ENCODE peak calls at places on chromosomes 13 and 19, in nine cellular contexts. One of them, this sample, is unnamed.

GRCh38 chr19:37309834-37310575 is 60.9 kb upstream of the ZNF527 start:
- DNase-seq in Karpas-422: peak; percentile 54
- DNase-seq in body of pancreas: no peak
- DNase-seq in mucosa of descending colon: no peak
- DNase-seq in aorta: no peak
- DNase-seq in A673: no peak
- DNase-seq in pancreas: no peak
- DNase-seq in kidney epithelial cell: no peak
- DNase-seq in IMR-90: no peak
- DNase-seq in this sample: no peak

GRCh38 chr19:32566246-32566830 is 14.7 kb upstream of the PDCD5 start:
- DNase-seq in Karpas-422: no peak
- DNase-seq in body of pancreas: no peak
- DNase-seq in mucosa of descending colon: no peak
- DNase-seq in aorta: no peak
- DNase-seq in A673: no peak
- DNase-seq in pancreas: no peak
- DNase-seq in kidney epithelial cell: no peak
- DNase-seq in IMR-90: peak; percentile 29
- DNase-seq in this sample: no peak

GRCh38 chr13:30371649-30372265 is 50.5 kb upstream of the UBE2L5 start:
- DNase-seq in Karpas-422: peak; percentile 99
- DNase-seq in body of pancreas: peak; percentile 47
- DNase-seq in mucosa of descending colon: peak; percentile 51
- DNase-seq in aorta: no peak
- DNase-seq in A673: no peak
- DNase-seq in pancreas: no peak
- DNase-seq in kidney epithelial cell: no peak
- DNase-seq in IMR-90: peak; percentile 82
- DNase-seq in this sample: no peak

GRCh38 chr13:21749410-21749809 is 78.5 kb downstream of the FGF9 start:
- DNase-seq in Karpas-422: no peak
- DNase-seq in body of pancreas: no peak
- DNase-seq in mucosa of descending colon: no peak
- DNase-seq in aorta: no peak
- DNase-seq in A673: no peak
- DNase-seq in pancreas: no peak
- DNase-seq in kidney epithelial cell: peak; percentile 80
- DNase-seq in IMR-90: peak; percentile 94
- DNase-seq in this sample: peak; percentile 45

GRCh38 chr13:46297338-46297737 is 85.6 kb downstream of the LRRC63 start:
- DNase-seq in Karpas-422: no peak
- DNase-seq in body of pancreas: no peak
- DNase-seq in mucosa of descending colon: no peak
- DNase-seq in aorta: no peak
- DNase-seq in A673: no peak
- DNase-seq in pancreas: no peak
- DNase-seq in kidney epithelial cell: no peak
- DNase-seq in IMR-90: peak; percentile 7
- DNase-seq in this sample: no peak

GRCh38 chr13:33543631-33544030 is 258.1 kb upstream of the STARD13 start:
- DNase-seq in Karpas-422: peak; percentile 75
- DNase-seq in body of pancreas: no peak
- DNase-seq in mucosa of descending colon: no peak
- DNase-seq in aorta: no peak
- DNase-seq in A673: peak; percentile 38
- DNase-seq in pancreas: no peak
- DNase-seq in kidney epithelial cell: no peak
- DNase-seq in IMR-90: no peak
- DNase-seq in this sample: no peak

GRCh38 chr13:30991922-30992321 is 59.5 kb downstream of the TEX26 start:
- DNase-seq in Karpas-422: no peak
- DNase-seq in body of pancreas: no peak
- DNase-seq in mucosa of descending colon: no peak
- DNase-seq in aorta: no peak
- DNase-seq in A673: no peak
- DNase-seq in pancreas: no peak
- DNase-seq in kidney epithelial cell: no peak
- DNase-seq in IMR-90: no peak
- DNase-seq in this sample: no peak

GRCh38 chr19:48569814-48570213 is 17.8 kb downstream of the SULT2B1 start:
- DNase-seq in Karpas-422: no peak
- DNase-seq in body of pancreas: no peak
- DNase-seq in mucosa of descending colon: no peak
- DNase-seq in aorta: no peak
- DNase-seq in A673: peak; percentile 30
- DNase-seq in pancreas: no peak
- DNase-seq in kidney epithelial cell: no peak
- DNase-seq in IMR-90: peak; percentile 56
- DNase-seq in this sample: no peak

GRCh38 chr19:38145627-38146026 is 78.4 kb downstream of the DPF1 start:
- DNase-seq in Karpas-422: no peak
- DNase-seq in body of pancreas: no peak
- DNase-seq in mucosa of descending colon: no peak
- DNase-seq in aorta: no peak
- DNase-seq in A673: no peak
- DNase-seq in pancreas: no peak
- DNase-seq in kidney epithelial cell: no peak
- DNase-seq in IMR-90: no peak
- DNase-seq in this sample: no peak

GRCh38 chr13:51562011-51562671 is 22.1 kb upstream of the WDFY2 start:
- DNase-seq in Karpas-422: peak; percentile 39
- DNase-seq in body of pancreas: no peak
- DNase-seq in mucosa of descending colon: no peak
- DNase-seq in aorta: peak; percentile 37
- DNase-seq in A673: no peak
- DNase-seq in pancreas: no peak
- DNase-seq in kidney epithelial cell: no peak
- DNase-seq in IMR-90: no peak
- DNase-seq in this sample: no peak

GRCh38 chr19:53195265-53195879 is 2.2 kb upstream of the ZNF665 start:
- DNase-seq in Karpas-422: peak; percentile 97
- DNase-seq in body of pancreas: peak; percentile 82
- DNase-seq in mucosa of descending colon: peak; percentile 75
- DNase-seq in aorta: peak; percentile 80
- DNase-seq in A673: peak; percentile 69
- DNase-seq in pancreas: peak; percentile 71
- DNase-seq in kidney epithelial cell: peak; percentile 23
- DNase-seq in IMR-90: peak; percentile 81
- DNase-seq in this sample: no peak

GRCh38 chr19:6774821-6775707 is 2.6 kb downstream of the VAV1 start:
- DNase-seq in Karpas-422: peak; percentile 74
- DNase-seq in body of pancreas: no peak
- DNase-seq in mucosa of descending colon: no peak
- DNase-seq in aorta: peak; percentile 66
- DNase-seq in A673: peak; percentile 60
- DNase-seq in pancreas: no peak
- DNase-seq in kidney epithelial cell: no peak
- DNase-seq in IMR-90: no peak
- DNase-seq in this sample: no peak

GRCh38 chr13:24228852-24229458 is 68.4 kb downstream of the SPATA13 start:
- DNase-seq in Karpas-422: peak; percentile 80
- DNase-seq in body of pancreas: peak; percentile 56
- DNase-seq in mucosa of descending colon: no peak
- DNase-seq in aorta: no peak
- DNase-seq in A673: peak; percentile 76
- DNase-seq in pancreas: no peak
- DNase-seq in kidney epithelial cell: peak; percentile 41
- DNase-seq in IMR-90: peak; percentile 81
- DNase-seq in this sample: no peak

GRCh38 chr19:34998777-34999497 is 1.2 kb upstream of the GRAMD1A start:
- DNase-seq in Karpas-422: no peak
- DNase-seq in body of pancreas: no peak
- DNase-seq in mucosa of descending colon: peak; percentile 39
- DNase-seq in aorta: no peak
- DNase-seq in A673: no peak
- DNase-seq in pancreas: peak; percentile 48
- DNase-seq in kidney epithelial cell: no peak
- DNase-seq in IMR-90: no peak
- DNase-seq in this sample: no peak

GRCh38 chr19:1863638-1864479 is 480 bp upstream of the KLF16 start:
- DNase-seq in Karpas-422: peak; percentile 98
- DNase-seq in body of pancreas: peak; percentile 84
- DNase-seq in mucosa of descending colon: peak; percentile 94
- DNase-seq in aorta: peak; percentile 95
- DNase-seq in A673: peak; percentile 97
- DNase-seq in pancreas: peak; percentile 93
- DNase-seq in kidney epithelial cell: no peak
- DNase-seq in IMR-90: peak; percentile 92
- DNase-seq in this sample: peak; percentile 30

GRCh38 chr13:108915095-108915633 is 285.8 kb downstream of the MYO16 start:
- DNase-seq in Karpas-422: no peak
- DNase-seq in body of pancreas: no peak
- DNase-seq in mucosa of descending colon: no peak
- DNase-seq in aorta: no peak
- DNase-seq in A673: peak; percentile 66
- DNase-seq in pancreas: no peak
- DNase-seq in kidney epithelial cell: no peak
- DNase-seq in IMR-90: peak; percentile 50
- DNase-seq in this sample: no peak

DNA sequence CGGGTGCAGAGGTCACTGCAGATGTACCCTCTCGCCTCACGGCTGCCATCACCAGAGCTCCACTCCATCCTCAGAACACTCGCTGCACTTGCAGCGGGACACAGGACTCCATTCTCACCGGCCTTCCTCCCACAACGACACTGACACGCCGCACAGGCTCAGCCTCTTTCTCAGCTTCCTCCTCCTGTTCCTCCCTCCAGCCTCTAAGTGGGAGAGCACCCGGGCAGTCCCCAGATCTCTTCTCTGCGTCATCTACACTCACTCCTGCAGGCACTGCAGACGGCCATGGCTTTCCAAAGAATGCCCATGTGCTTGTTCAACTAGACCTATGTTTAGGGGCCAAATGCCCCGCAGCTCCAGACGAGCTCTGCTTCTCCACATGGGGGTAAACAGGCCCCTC is 14.3 kb upstream of the FKRP start:
- DNase-seq in Karpas-422: no peak
- DNase-seq in body of pancreas: no peak
- DNase-seq in mucosa of descending colon: no peak
- DNase-seq in aorta: peak; percentile 72
- DNase-seq in A673: no peak
- DNase-seq in pancreas: no peak
- DNase-seq in kidney epithelial cell: no peak
- DNase-seq in IMR-90: no peak
- DNase-seq in this sample: no peak
- H3K36me3 ChIP-seq in Karpas-422: peaks cover 19% of the 10 kb centered on the region
- H3K36me3 ChIP-seq in body of pancreas: no peaks in the 10 kb centered on the region
- H3K36me3 ChIP-seq in mucosa of descending colon: peaks cover 14% of the 10 kb centered on the region
- H3K36me3 ChIP-seq in aorta: no peaks in the 10 kb centered on the region
- H3K36me3 ChIP-seq in A673: peaks cover 88% of the 10 kb centered on the region
- H3K36me3 ChIP-seq in pancreas: peaks cover 54% of the 10 kb centered on the region
- H3K36me3 ChIP-seq in kidney epithelial cell: peaks cover 11% of the 10 kb centered on the region
- H3K36me3 ChIP-seq in IMR-90: peaks cover 63% of the 10 kb centered on the region
- H3K36me3 ChIP-seq in this sample: peaks cover 57% of the 10 kb centered on the region

GRCh38 chr13:110625771-110626321 is 10.5 kb downstream of the NAXD start:
- DNase-seq in Karpas-422: no peak
- DNase-seq in body of pancreas: no peak
- DNase-seq in mucosa of descending colon: peak; percentile 87
- DNase-seq in aorta: no peak
- DNase-seq in A673: no peak
- DNase-seq in pancreas: no peak
- DNase-seq in kidney epithelial cell: no peak
- DNase-seq in IMR-90: no peak
- DNase-seq in this sample: no peak
- H3K36me3 ChIP-seq in Karpas-422: peaks cover 13% of the 10 kb centered on the region
- H3K36me3 ChIP-seq in body of pancreas: no peaks in the 10 kb centered on the region
- H3K36me3 ChIP-seq in mucosa of descending colon: no peaks in the 10 kb centered on the region
- H3K36me3 ChIP-seq in aorta: no peaks in the 10 kb centered on the region
- H3K36me3 ChIP-seq in A673: peaks cover 3% of the 10 kb centered on the region
- H3K36me3 ChIP-seq in pancreas: peaks cover 27% of the 10 kb centered on the region
- H3K36me3 ChIP-seq in kidney epithelial cell: peaks cover 2% of the 10 kb centered on the region
- H3K36me3 ChIP-seq in IMR-90: peaks cover 53% of the 10 kb centered on the region
- H3K36me3 ChIP-seq in this sample: peaks cover 26% of the 10 kb centered on the region

DNA sequence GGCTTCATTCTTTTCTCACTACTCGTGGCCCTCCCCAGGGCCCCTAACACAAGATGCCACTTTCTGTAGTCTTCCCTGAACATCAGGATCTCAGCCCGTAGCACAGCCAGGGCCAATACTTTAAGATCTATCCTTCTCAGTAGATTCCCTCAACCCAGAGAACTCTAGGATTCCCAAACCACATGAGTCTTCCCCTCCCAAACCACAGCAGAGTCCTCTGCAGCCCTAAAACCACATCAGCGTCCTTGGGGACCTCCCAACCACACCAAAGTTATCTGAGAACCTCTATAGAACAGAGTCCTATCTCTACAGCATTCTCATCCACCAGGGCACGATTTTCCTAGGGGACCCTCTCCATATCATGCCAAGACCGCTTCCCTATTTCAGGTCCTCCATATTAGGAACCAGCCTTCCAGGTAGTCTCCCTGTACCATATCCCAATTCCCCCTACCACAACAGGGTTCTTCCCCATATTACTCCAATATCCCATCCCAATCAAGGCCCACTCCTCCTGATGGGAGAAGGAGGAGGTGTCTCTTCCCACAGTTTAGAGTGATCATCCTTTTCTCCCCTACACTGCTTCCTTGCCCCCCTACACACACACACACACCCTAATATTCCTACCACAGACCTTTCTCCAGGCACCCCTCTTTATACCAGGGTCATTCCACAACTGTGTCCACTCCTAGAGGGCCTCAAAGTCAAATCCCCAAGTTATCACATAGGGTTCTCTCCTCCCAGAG is 1.4 kb downstream of the DYRK1B start:
- DNase-seq in Karpas-422: no peak
- DNase-seq in body of pancreas: no peak
- DNase-seq in mucosa of descending colon: no peak
- DNase-seq in aorta: no peak
- DNase-seq in A673: no peak
- DNase-seq in pancreas: no peak
- DNase-seq in kidney epithelial cell: no peak
- DNase-seq in IMR-90: no peak
- DNase-seq in this sample: no peak
- H3K36me3 ChIP-seq in Karpas-422: peaks cover 52% of the 10 kb centered on the region
- H3K36me3 ChIP-seq in body of pancreas: peaks cover 14% of the 10 kb centered on the region
- H3K36me3 ChIP-seq in mucosa of descending colon: no peaks in the 10 kb centered on the region
- H3K36me3 ChIP-seq in aorta: no peaks in the 10 kb centered on the region
- H3K36me3 ChIP-seq in A673: peaks cover 45% of the 10 kb centered on the region
- H3K36me3 ChIP-seq in pancreas: peaks cover 45% of the 10 kb centered on the region
- H3K36me3 ChIP-seq in kidney epithelial cell: peaks cover 5% of the 10 kb centered on the region
- H3K36me3 ChIP-seq in IMR-90: peaks cover 47% of the 10 kb centered on the region
- H3K36me3 ChIP-seq in this sample: peaks cover 24% of the 10 kb centered on the region

GRCh38 chr19:52039169-52039568 is 9.5 kb downstream of the ZNF432 start:
- DNase-seq in Karpas-422: no peak
- DNase-seq in body of pancreas: no peak
- DNase-seq in mucosa of descending colon: no peak
- DNase-seq in aorta: no peak
- DNase-seq in A673: no peak
- DNase-seq in pancreas: no peak
- DNase-seq in kidney epithelial cell: no peak
- DNase-seq in IMR-90: no peak
- DNase-seq in this sample: no peak
- H3K36me3 ChIP-seq in Karpas-422: peaks cover 87% of the 10 kb centered on the region
- H3K36me3 ChIP-seq in body of pancreas: peaks cover 72% of the 10 kb centered on the region
- H3K36me3 ChIP-seq in mucosa of descending colon: peaks cover 44% of the 10 kb centered on the region
- H3K36me3 ChIP-seq in aorta: peaks cover 64% of the 10 kb centered on the region
- H3K36me3 ChIP-seq in A673: peaks cover 90% of the 10 kb centered on the region
- H3K36me3 ChIP-seq in pancreas: peaks cover 82% of the 10 kb centered on the region
- H3K36me3 ChIP-seq in kidney epithelial cell: no peaks in the 10 kb centered on the region
- H3K36me3 ChIP-seq in IMR-90: peaks cover 64% of the 10 kb centered on the region
- H3K36me3 ChIP-seq in this sample: peaks cover 17% of the 10 kb centered on the region

GRCh38 chr13:77047649-77048343 is 20.8 kb upstream of the FBXL3 start:
- DNase-seq in Karpas-422: no peak
- DNase-seq in body of pancreas: no peak
- DNase-seq in mucosa of descending colon: no peak
- DNase-seq in aorta: no peak
- DNase-seq in A673: no peak
- DNase-seq in pancreas: no peak
- DNase-seq in kidney epithelial cell: no peak
- DNase-seq in IMR-90: no peak
- DNase-seq in this sample: no peak
- H3K36me3 ChIP-seq in Karpas-422: peaks cover 31% of the 10 kb centered on the region
- H3K36me3 ChIP-seq in body of pancreas: no peaks in the 10 kb centered on the region
- H3K36me3 ChIP-seq in mucosa of descending colon: no peaks in the 10 kb centered on the region
- H3K36me3 ChIP-seq in aorta: peaks cover 2% of the 10 kb centered on the region
- H3K36me3 ChIP-seq in A673: no peaks in the 10 kb centered on the region
- H3K36me3 ChIP-seq in pancreas: peaks cover 15% of the 10 kb centered on the region
- H3K36me3 ChIP-seq in kidney epithelial cell: no peaks in the 10 kb centered on the region
- H3K36me3 ChIP-seq in IMR-90: peaks cover 24% of the 10 kb centered on the region
- H3K36me3 ChIP-seq in this sample: peaks cover 5% of the 10 kb centered on the region